ENCODE peak calls at places on chromosomes 4 and X, in seven cellular contexts. J is A549, M is RWPE2, I is right lobe of liver, D is left lung, T is adrenal gland, O is upper lobe of right lung. B is an unnamed sample.

GRCh38 chr4:182898479-182898799 is 18.7 kb downstream of the DCTD start:
- DNase-seq in J (no peak), O (no peak), D (no peak), I (no peak), M (no peak), T (no peak), B (no peak)

GRCh38 chrX:39729834-39730670 is 367.7 kb downstream of the BCOR start:
- DNase-seq in D (no peak), O (no peak), T (no peak), J (no peak), M (no peak), I (no peak), B (no peak)

GRCh38 chrX:135740683-135741149 is 27.3 kb downstream of the CT45A3 start:
- DNase-seq in M (no peak), T (peak), I (peak), O (no peak), J (peak), D (peak), B (peak)

GRCh38 chr4:2927696-2928075 is 35.5 kb downstream of the NOP14 start:
- DNase-seq in J (no peak), D (peak), O (peak), I (peak), M (no peak), T (no peak), B (no peak)

GRCh38 chr4:87108142-87108546 is 112.3 kb downstream of the KLHL8 start:
- DNase-seq in M (no peak), J (peak), T (peak), I (no peak), O (no peak), D (peak), B (peak)

GRCh38 chrX:1593286-1594271 is 2.2 kb downstream of the AKAP17A start:
- DNase-seq in T (peak), O (peak), I (peak), M (no peak), D (no peak), J (no peak), B (no peak)

GRCh38 chr4:176193126-176193525 is 2.3 kb downstream of the SPATA4 start:
- DNase-seq in I (no peak), M (no peak), D (no peak), O (no peak), T (no peak), J (no peak), B (peak)

GRCh38 chr4:116585240-116585639 is 500.1 kb downstream of the TRAM1L1 start:
- DNase-seq in D (no peak), O (no peak), J (no peak), I (no peak), M (no peak), T (no peak), B (no peak)

GRCh38 chrX:74923942-74924448 is 1.3 kb downstream of the NEXMIF start:
- DNase-seq in I (peak), M (peak), T (peak), J (no peak), O (peak), D (no peak), B (no peak)

GRCh38 chrX:102728646-102729045 is 8.1 kb downstream of the GPRASP3 start:
- DNase-seq in D (no peak), I (no peak), M (no peak), T (no peak), J (no peak), O (no peak), B (no peak)

GRCh38 chr4:166153539-166153938 is 280.5 kb downstream of the TLL1 start:
- DNase-seq in D (no peak), T (no peak), M (no peak), J (no peak), O (no peak), I (no peak), B (no peak)

GRCh38 chrX:138711399-138712347 is at the start of gene FGF13:
- DNase-seq in D (peak), M (no peak), T (no peak), I (peak), J (no peak), O (peak), B (no peak)

GRCh38 chr4:164956766-164957643 is 20.5 kb downstream of the TRIM61 start:
- DNase-seq in I (peak), D (peak), M (peak), J (peak), O (peak), T (peak), B (peak)
- H3K27ac ChIP-seq in I (no peak), D (no peak), M (peak), J (peak), O (no peak), T (no peak), B (peak)

GRCh38 chrX:114272096-114272686 is 311.7 kb upstream of the HTR2C start:
- DNase-seq in T (no peak), I (no peak), J (no peak), D (no peak), M (no peak), O (no peak), B (no peak)
- TF ChIP-seq CTCF in T (no peak), I (no peak), J (no peak), D (no peak), M (no peak), O (no peak), B (no peak)

GRCh38 chrX:72180539-72180938 is 1.0 kb upstream of the PIN4 start:
- DNase-seq in M (no peak), T (no peak), I (no peak), O (no peak), J (no peak), D (no peak), B (no peak)
- H3K27ac ChIP-seq in M (peak), T (no peak), I (no peak), O (peak), J (peak), D (peak), B (no peak)

DNA sequence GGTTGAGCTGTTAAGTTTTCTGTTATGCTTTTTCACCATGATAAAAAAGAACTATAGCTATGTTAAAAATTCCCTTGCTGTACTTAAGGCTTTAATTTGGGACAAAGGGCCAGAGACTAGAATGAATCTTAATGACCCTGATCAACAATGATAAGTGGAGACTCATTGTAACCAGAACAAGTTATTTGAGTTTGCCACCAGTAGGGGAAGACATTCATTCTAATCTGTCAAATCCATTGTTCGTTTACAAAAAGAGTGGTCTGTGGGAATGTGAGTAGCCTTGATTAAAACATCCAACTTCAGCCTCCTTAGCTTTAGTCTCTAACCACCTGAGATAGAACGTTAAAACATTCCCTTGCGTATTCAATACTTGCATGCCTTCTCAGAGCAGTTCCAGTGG is 66.0 kb downstream of the EGF start:
- DNase-seq in O (no peak), M (no peak), T (no peak), D (no peak), I (no peak), J (no peak), B (no peak)
- TF ChIP-seq CTCF in O (no peak), M (no peak), T (no peak), D (no peak), I (no peak), J (no peak), B (no peak)

GRCh38 chr4:6573551-6573950 is 1.4 kb upstream of the MAN2B2 start:
- DNase-seq in T (no peak), D (no peak), J (no peak), M (no peak), O (no peak), I (no peak), B (no peak)

GRCh38 chr4:6576512-6576911 is 1.5 kb downstream of the MAN2B2 start:
- DNase-seq in D (no peak), M (no peak), J (no peak), I (peak), O (no peak), T (no peak), B (no peak)

GRCh38 chr4:6573986-6574746 is 823 bp upstream of the MAN2B2 start:
- DNase-seq in J (no peak), M (no peak), T (no peak), I (no peak), D (no peak), O (no peak), B (no peak)

GRCh38 chr4:6575503-6576240 is 683 bp downstream of the MAN2B2 start:
- DNase-seq in I (no peak), J (no peak), M (no peak), D (no peak), T (no peak), O (no peak), B (no peak)

DNA sequence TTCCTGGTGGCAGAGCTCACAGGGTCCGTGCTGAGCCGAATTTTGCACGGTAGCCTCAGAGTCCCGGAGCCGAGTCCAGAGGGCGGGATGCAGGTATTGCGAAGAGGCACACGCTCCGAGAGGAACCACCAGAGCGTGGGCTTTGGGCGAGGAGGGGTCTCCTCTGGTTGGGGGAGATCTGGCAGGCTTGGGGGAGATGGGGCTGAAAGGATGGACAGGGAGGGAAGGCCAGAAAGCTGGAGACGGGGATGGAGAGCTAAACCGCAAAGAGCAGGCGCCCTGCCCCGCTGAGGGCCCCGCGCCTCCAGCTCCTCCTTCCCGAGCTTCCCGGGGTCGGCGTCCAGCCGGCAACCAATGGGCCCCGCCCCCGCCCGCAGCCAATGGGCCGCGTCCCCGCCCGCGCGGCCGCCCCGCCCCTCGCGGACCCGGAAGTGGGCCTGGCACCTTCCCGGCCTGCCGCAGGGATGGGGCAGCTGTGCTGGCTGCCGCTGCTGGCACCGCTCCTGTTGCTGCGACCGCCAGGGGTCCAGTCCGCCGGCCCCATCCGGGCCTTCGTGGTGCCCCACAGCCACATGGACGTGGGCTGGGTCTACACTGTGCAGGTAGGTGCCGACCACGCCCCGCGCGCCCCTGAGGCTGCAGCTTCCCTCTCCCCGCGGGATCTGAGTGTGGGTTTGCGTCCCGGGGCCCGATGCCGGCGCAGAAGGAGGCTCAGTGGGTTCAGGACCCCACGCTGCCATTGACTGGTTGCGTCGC is at the start of gene MAN2B2:
- DNase-seq in T (peak), J (peak), I (peak), M (peak), D (peak), O (peak), B (peak)
- H3K27ac ChIP-seq in T (no peak), J (peak), I (peak), M (no peak), D (peak), O (peak), B (peak)

DNA sequence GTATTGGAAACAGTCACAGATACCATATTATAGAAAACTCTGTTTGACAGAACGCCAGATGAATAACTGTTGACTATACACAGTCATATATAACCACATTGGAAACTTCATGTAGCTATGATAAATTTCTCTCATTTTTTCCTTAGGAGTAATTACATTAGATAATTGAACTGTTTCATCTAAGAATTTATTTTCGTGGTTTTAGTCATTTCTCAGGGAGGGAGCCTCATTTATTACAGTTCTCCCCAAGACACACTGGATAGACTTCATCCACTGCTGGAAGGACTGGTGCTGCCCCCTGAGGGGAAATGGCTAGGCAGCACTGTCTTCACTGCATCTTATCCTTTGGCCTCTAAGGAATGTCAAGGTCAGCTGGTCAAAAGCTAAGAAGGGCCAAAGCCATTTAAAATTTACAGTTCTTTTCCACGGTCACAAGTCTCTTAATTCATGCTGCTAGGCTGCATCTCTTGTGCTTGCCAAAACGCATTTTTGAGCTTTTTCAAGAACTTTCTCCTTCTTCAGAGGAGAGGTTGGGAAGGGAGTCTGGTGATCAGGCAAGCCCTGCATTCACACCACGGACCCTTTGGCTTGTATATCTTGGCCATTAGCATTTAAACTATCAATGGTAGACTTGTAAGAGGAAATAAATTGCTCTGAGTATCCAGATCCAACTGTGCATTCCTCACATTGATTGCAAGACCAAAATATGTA is 145.1 kb downstream of the CBR4 start:
- DNase-seq in T (peak), I (no peak), M (no peak), O (no peak), J (no peak), D (no peak), B (no peak)
- TF ChIP-seq CTCF in T (no peak), I (peak), M (peak), O (peak), J (no peak), D (peak), B (no peak)

GRCh38 chr4:133801858-133802257 is 399.7 kb downstream of the PABPC4L start:
- DNase-seq in D (no peak), T (no peak), O (no peak), J (no peak), M (no peak), I (no peak), B (no peak)
- H3K27ac ChIP-seq in D (no peak), T (no peak), O (no peak), J (no peak), M (no peak), I (no peak), B (no peak)